ENCODE peak calls at places on chromosomes 5 and 9, in five cellular contexts. Z is upper lobe of right lung, M is Panc1, S is astrocyte, Y is lower lobe of right lung. T is an unnamed sample.
A peak's percentile ranks its signal among the peaks of the same experiment; 100 is the strongest.

GRCh38 chr9:75935606-75936005 is 45.1 kb downstream of the PCSK5 start:
- DNase-seq in Z (no peak), M (no peak), S (no peak), Y (no peak), T (no peak)

GRCh38 chr5:143146161-143146560 is 257.3 kb downstream of the NR3C1 start:
- DNase-seq in Z (no peak), M (no peak), S (no peak), Y (no peak), T (no peak)

GRCh38 chr5:90355635-90356034 is 53.9 kb downstream of the CETN3 start:
- DNase-seq in Z (no peak), M (no peak), S (no peak), Y (no peak), T (no peak)

GRCh38 chr5:53327811-53328331 is 152.6 kb upstream of the FST start:
- DNase-seq in Z (no peak), M (no peak), S (no peak), Y (no peak), T (no peak)

GRCh38 chr9:5838884-5839571 is 6.1 kb upstream of the ERMP1 start:
- DNase-seq in Z (no peak), M (no peak), S (peak; percentile 45), Y (no peak), T (peak; percentile 72)

GRCh38 chr9:93303258-93303771 is 119.4 kb downstream of the WNK2 start:
- DNase-seq in Z (peak; percentile 40), M (no peak), S (no peak), Y (no peak), T (no peak)

GRCh38 chr5:111392181-111392580 is 120.2 kb downstream of the STARD4 start:
- DNase-seq in Z (no peak), M (no peak), S (no peak), Y (no peak), T (no peak)

GRCh38 chr5:180599590-180599914 is 8.3 kb upstream of the SCGB3A1 start:
- DNase-seq in Z (no peak), M (no peak), S (no peak), Y (no peak), T (no peak)

GRCh38 chr5:157336423-157336744 is 70.5 kb downstream of the CYFIP2 start:
- DNase-seq in Z (no peak), M (no peak), S (no peak), Y (no peak), T (no peak)

GRCh38 chr9:95302471-95302870 is 15.0 kb downstream of the FANCC start:
- DNase-seq in Z (no peak), M (no peak), S (no peak), Y (no peak), T (no peak)

GRCh38 chr5:112787896-112788295 is 50.2 kb downstream of the APC start:
- DNase-seq in Z (no peak), M (no peak), S (no peak), Y (no peak), T (no peak)

GRCh38 chr5:158135682-158136176 is 276.8 kb upstream of the CLINT1 start:
- DNase-seq in Z (no peak), M (no peak), S (no peak), Y (no peak), T (no peak)

GRCh38 chr9:37333288-37333687 is 89.2 kb upstream of the GRHPR start:
- DNase-seq in Z (no peak), M (no peak), S (no peak), Y (no peak), T (no peak)
- H3K27ac ChIP-seq in Z (no peak overlapping the region), M (no peak overlapping the region), S (no peak overlapping the region), Y (no peak overlapping the region), T (no peak overlapping the region)

GRCh38 chr5:7398596-7399260 is 2.8 kb downstream of the ADCY2 start:
- DNase-seq in Z (no peak), M (no peak), S (no peak), Y (no peak), T (no peak)

GRCh38 chr5:7397935-7398334 is 2.0 kb downstream of the ADCY2 start:
- DNase-seq in Z (no peak), M (no peak), S (no peak), Y (no peak), T (no peak)

GRCh38 chr5:7395432-7396168 is at the start of gene ADCY2:
- DNase-seq in Z (no peak), M (no peak), S (no peak), Y (no peak), T (no peak)

GRCh38 chr5:7396169-7397004 is 449 bp downstream of the ADCY2 start:
- DNase-seq in Z (no peak), M (no peak), S (peak; percentile 19), Y (no peak), T (peak; percentile 22)

GRCh38 chr5:7397005-7397546 is 1.1 kb downstream of the ADCY2 start:
- DNase-seq in Z (no peak), M (no peak), S (peak; percentile 25), Y (no peak), T (no peak)
- TF ChIP-seq CTCF in Z (no peak), M (peak; percentile 11), S (no peak), Y (no peak), T (no peak)

GRCh38 chr9:114506082-114506390 is 763 bp upstream of the WHRN start:
- DNase-seq in Z (no peak), M (no peak), S (no peak), Y (no peak), T (no peak)
- H3K27me3 ChIP-seq in Z (peaks cover 8% of the 10 kb centered on the region), M (no peaks in the 10 kb centered on the region), S (peaks cover 51% of the 10 kb centered on the region), Y (peaks cover 30% of the 10 kb centered on the region), T (no peaks in the 10 kb centered on the region)

DNA sequence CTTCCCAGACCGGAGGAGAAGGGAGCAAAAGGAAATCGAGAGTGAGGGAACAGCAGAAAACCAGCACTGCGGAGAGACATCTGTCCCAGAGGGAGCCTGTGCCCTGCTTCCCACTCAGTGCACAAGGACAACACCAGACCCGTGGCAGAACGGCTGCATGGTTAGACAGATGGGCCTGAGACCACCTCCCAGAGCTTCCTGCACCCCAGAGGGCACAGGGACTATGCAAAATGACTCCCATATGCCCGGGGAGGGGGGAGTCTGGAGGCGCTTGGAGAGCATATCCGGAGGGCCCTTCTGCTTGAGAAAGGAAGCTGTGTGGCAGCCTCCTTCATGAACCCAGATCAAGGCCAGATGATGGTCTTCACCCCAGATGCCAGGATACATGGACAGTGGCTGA is 26.6 kb downstream of the TLX3 start:
- DNase-seq in Z (no peak), M (no peak), S (no peak), Y (no peak), T (no peak)
- H3K27ac ChIP-seq in Z (no peak overlapping the region), M (no peak overlapping the region), S (no peak overlapping the region), Y (no peak overlapping the region), T (no peak overlapping the region)

DNA sequence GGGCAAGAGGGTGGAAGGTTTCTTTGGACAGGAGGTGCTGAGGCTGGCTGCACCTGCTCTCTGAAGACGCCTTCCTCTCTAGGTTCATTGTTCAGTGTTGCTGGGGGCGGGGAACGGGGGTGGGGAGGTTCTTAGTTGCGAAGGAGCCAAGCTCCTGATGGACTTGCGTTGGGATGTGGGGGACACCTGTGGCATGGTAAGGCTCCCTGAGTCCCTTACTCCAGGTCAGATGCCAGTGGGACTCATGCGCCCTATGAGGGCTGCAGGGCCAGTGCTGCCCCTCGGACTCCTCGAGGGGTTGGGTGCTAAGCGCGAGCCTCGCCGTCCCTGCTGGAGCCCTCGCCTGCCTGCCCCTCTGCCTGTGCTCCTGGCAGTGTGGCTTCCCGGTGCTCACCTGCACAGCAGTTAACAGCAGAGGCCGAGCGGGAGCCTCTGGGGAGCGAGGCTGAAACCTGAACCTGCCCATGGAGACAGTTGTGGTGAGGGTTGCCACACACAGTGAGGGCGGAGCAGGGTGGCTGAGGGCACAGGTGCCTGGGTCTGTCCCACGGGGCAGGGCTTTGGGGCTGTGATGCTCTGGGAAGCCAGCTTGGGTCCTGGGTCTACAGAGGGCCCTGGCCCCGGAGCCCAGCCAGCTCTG is 5.5 kb downstream of the RNU6ATAC start:
- DNase-seq in Z (no peak), M (no peak), S (no peak), Y (no peak), T (no peak)
- TF ChIP-seq CTCF in Z (no peak), M (no peak), S (no peak), Y (no peak), T (no peak)

GRCh38 chr5:139748505-139748826 is 47.1 kb upstream of the PSD2 start:
- DNase-seq in Z (no peak), M (no peak), S (no peak), Y (no peak), T (no peak)

GRCh38 chr5:139746691-139747582 is 48.7 kb upstream of the PSD2 start:
- DNase-seq in Z (no peak), M (no peak), S (peak; percentile 16), Y (no peak), T (peak; percentile 28)

GRCh38 chr5:139749242-139749641 is 46.4 kb upstream of the PSD2 start:
- DNase-seq in Z (no peak), M (no peak), S (no peak), Y (no peak), T (no peak)

GRCh38 chr5:139745800-139746690 is 49.6 kb upstream of the PSD2 start:
- DNase-seq in Z (no peak), M (no peak), S (peak; percentile 68), Y (peak; percentile 56), T (peak; percentile 71)

GRCh38 chr5:139747583-139748504 is 47.8 kb upstream of the PSD2 start:
- DNase-seq in Z (peak; percentile 77), M (no peak), S (peak; percentile 44), Y (peak; percentile 53), T (peak; percentile 65)
- H3K27me3 ChIP-seq in Z (peaks cover 21% of the 10 kb centered on the region), M (no peaks in the 10 kb centered on the region), S (no peaks in the 10 kb centered on the region), Y (peaks cover 49% of the 10 kb centered on the region), T (peaks cover 10% of the 10 kb centered on the region)

GRCh38 chr9:118609355-118610044 is 759.7 kb downstream of the BRINP1 start:
- DNase-seq in Z (no peak), M (no peak), S (peak; percentile 43), Y (no peak), T (no peak)
- H3K27ac ChIP-seq in Z (no peak overlapping the region), M (no peak overlapping the region), S (no peak overlapping the region), Y (no peak overlapping the region), T (no peak overlapping the region)

GRCh38 chr5:135206862-135207261 is 172.8 kb upstream of the PITX1 start:
- DNase-seq in Z (peak; percentile 12), M (no peak), S (no peak), Y (no peak), T (no peak)

GRCh38 chr5:135203019-135203418 is 169.0 kb upstream of the PITX1 start:
- DNase-seq in Z (no peak), M (no peak), S (no peak), Y (no peak), T (no peak)

GRCh38 chr5:135204151-135204600 is 170.1 kb upstream of the PITX1 start:
- DNase-seq in Z (no peak), M (no peak), S (peak; percentile 19), Y (no peak), T (no peak)

GRCh38 chr5:135205616-135206349 is 171.8 kb upstream of the PITX1 start:
- DNase-seq in Z (no peak), M (no peak), S (peak; percentile 26), Y (no peak), T (no peak)

GRCh38 chr5:135203593-135204036 is 169.6 kb upstream of the PITX1 start:
- DNase-seq in Z (no peak), M (no peak), S (no peak), Y (no peak), T (no peak)
- TF ChIP-seq CTCF in Z (peak; percentile 29), M (peak; percentile 59), S (peak; percentile 34), Y (peak; percentile 35), T (peak; percentile 25)